ENCODE peak calls at places on chromosomes 16 and 17, in eight cellular contexts. Y is EL; O is H7; G is M059J; N is C1 segment of cervical spinal cord; X is breast epithelium; S is CD8-positive, alpha-beta T cell; E is activated T-cell treated with anti-CD3 and anti-CD28 coated beads for 1 hour. I is an unnamed sample.

GRCh38 chr17:5758651-5759050 is 174.3 kb upstream of the NLRP1 start:
- DNase-seq in X (no peak), S (no peak), G (peak), Y (peak), E (no peak), O (peak), N (no peak), I (no peak)

GRCh38 chr16:30395992-30396560 is 856 bp downstream of the ZNF48 start:
- DNase-seq in G (no peak), N (no peak), X (no peak), Y (peak), E (no peak), S (no peak), O (no peak), I (no peak)

GRCh38 chr16:10256855-10257641 is 74.8 kb upstream of the GRIN2A start:
- DNase-seq in E (peak), G (peak), Y (peak), S (peak), N (no peak), X (peak), O (peak), I (peak)

GRCh38 chr16:751152-752007 is 9.2 kb upstream of the MSLN start:
- DNase-seq in X (no peak), N (no peak), Y (no peak), E (no peak), S (no peak), O (no peak), G (no peak), I (no peak)

GRCh38 chr17:13182854-13183253 is 165.0 kb upstream of the ELAC2 start:
- DNase-seq in S (no peak), N (no peak), E (no peak), G (no peak), Y (no peak), X (no peak), O (peak), I (no peak)

GRCh38 chr16:25297151-25297787 is 39.6 kb upstream of the ZKSCAN2 start:
- DNase-seq in G (no peak), E (no peak), S (no peak), X (no peak), Y (no peak), O (no peak), N (no peak), I (no peak)

GRCh38 chr17:50682441-50682840 is 25.3 kb downstream of the ANKRD40 start:
- DNase-seq in N (no peak), G (no peak), E (no peak), X (no peak), O (peak), S (no peak), Y (no peak), I (no peak)

GRCh38 chr17:59641799-59642484 is 22.2 kb downstream of the CLTC start:
- DNase-seq in N (no peak), X (no peak), Y (no peak), E (no peak), S (no peak), G (peak), O (no peak), I (no peak)

GRCh38 chr17:79117905-79118487 is 43.4 kb downstream of the ENGASE start:
- DNase-seq in N (no peak), G (no peak), S (no peak), O (no peak), E (no peak), X (no peak), Y (no peak), I (no peak)

GRCh38 chr17:67506966-67507365 is 129.9 kb downstream of the PITPNC1 start:
- DNase-seq in N (no peak), E (no peak), Y (peak), O (no peak), X (no peak), G (peak), S (no peak), I (no peak)

GRCh38 chr17:40501499-40501911 is at the start of gene TNS4:
- DNase-seq in Y (no peak), S (no peak), X (peak), G (no peak), N (no peak), O (no peak), E (no peak), I (no peak)

GRCh38 chr16:4207683-4208528 is 34.0 kb downstream of the SRL start:
- DNase-seq in G (no peak), S (no peak), O (no peak), N (no peak), X (no peak), E (no peak), Y (no peak), I (no peak)

GRCh38 chr16:22816475-22816874 is 2.5 kb downstream of the HS3ST2 start:
- DNase-seq in N (no peak), Y (no peak), E (no peak), S (no peak), X (no peak), G (peak), O (no peak), I (no peak)

GRCh38 chr16:27980919-27981670 is 82.4 kb downstream of the GSG1L start:
- DNase-seq in Y (no peak), N (no peak), O (no peak), G (no peak), X (no peak), S (no peak), E (no peak), I (no peak)

GRCh38 chr17:35312790-35313711 is 60.4 kb downstream of the SLFN11 start:
- DNase-seq in N (no peak), S (peak), O (peak), G (peak), Y (peak), X (no peak), E (peak), I (peak)

GRCh38 chr16:77677129-77677528 is 45.2 kb upstream of the NUDT7 start:
- DNase-seq in G (no peak), S (no peak), X (no peak), O (no peak), E (no peak), N (no peak), Y (no peak), I (no peak)

GRCh38 chr17:35666967-35667552 is 64.4 kb upstream of the RASL10B start:
- DNase-seq in X (no peak), E (no peak), S (no peak), O (no peak), N (no peak), Y (peak), G (peak), I (no peak)

GRCh38 chr16:4309102-4309832 is 6.6 kb upstream of the GLIS2 start:
- DNase-seq in X (no peak), O (peak), E (no peak), N (no peak), Y (no peak), G (no peak), S (no peak), I (no peak)

GRCh38 chr17:40556198-40556661 is 9.0 kb downstream of the CCR7 start:
- DNase-seq in E (no peak), X (no peak), Y (no peak), O (no peak), S (no peak), N (no peak), G (no peak), I (no peak)

GRCh38 chr17:12421646-12422306 is 243.9 kb upstream of the MYOCD start:
- DNase-seq in E (no peak), Y (no peak), G (peak), O (no peak), X (no peak), S (no peak), N (no peak), I (no peak)

GRCh38 chr16:10777356-10777755 is 33.7 kb downstream of the NUBP1 start:
- DNase-seq in O (no peak), S (no peak), E (no peak), X (no peak), G (no peak), N (no peak), Y (no peak), I (no peak)

GRCh38 chr17:40777459-40777858 is 4.9 kb downstream of the KRT27 start:
- DNase-seq in O (no peak), N (no peak), S (no peak), X (no peak), G (no peak), E (no peak), Y (no peak), I (no peak)

GRCh38 chr16:24117680-24118079 is 138.5 kb upstream of the CACNG3 start:
- DNase-seq in E (no peak), N (no peak), S (no peak), O (peak), Y (no peak), X (no peak), G (no peak), I (no peak)

GRCh38 chr16:11112723-11113348 is 143.2 kb downstream of the SOCS1 start:
- DNase-seq in N (no peak), S (no peak), O (no peak), G (no peak), X (no peak), E (no peak), Y (no peak), I (no peak)

GRCh38 chr17:73189417-73190099 is 3.3 kb upstream of the COG1 start:
- DNase-seq in S (no peak), X (no peak), G (peak), N (no peak), Y (peak), O (peak), E (no peak), I (no peak)

GRCh38 chr16:2585651-2586081 is 47.8 kb downstream of the PDPK1 start:
- DNase-seq in N (no peak), G (no peak), O (peak), S (no peak), Y (no peak), X (peak), E (no peak), I (no peak)

GRCh38 chr16:88649924-88650748 is 717 bp downstream of the CYBA start:
- DNase-seq in G (no peak), X (no peak), E (no peak), S (no peak), N (peak), Y (no peak), O (peak), I (no peak)